ENCODE peak calls at places on chromosome X, in eight cellular contexts. M is PC-3; L is progenitor cell of endocrine pancreas; Q is GM06990; E is foreskin keratinocyte; Y is GM10248; I is lower leg skin; G is CD4-positive, alpha-beta T cell. D is an unnamed sample.

GRCh38 chrX:124217289-124218251 is 114.9 kb upstream of the TEX13D start:
- DNase-seq in M (peak), E (peak), Y (peak), G (peak), L (no peak), Q (peak), I (no peak), D (no peak)

GRCh38 chrX:96703816-96704215 is 19.2 kb downstream of the DIAPH2 start:
- DNase-seq in M (no peak), I (no peak), Q (no peak), Y (no peak), G (no peak), E (no peak), L (no peak), D (no peak)

GRCh38 chrX:30504309-30504708 is 73.3 kb downstream of the TASL start:
- DNase-seq in Q (peak), Y (peak), E (no peak), M (peak), G (no peak), L (no peak), I (no peak), D (no peak)

GRCh38 chrX:24117288-24117687 is 32.2 kb upstream of the ZFX start:
- DNase-seq in M (peak), I (no peak), Y (no peak), G (no peak), L (no peak), E (no peak), Q (no peak), D (no peak)

GRCh38 chrX:141760761-141761160 is 62.2 kb upstream of the SPANXD start:
- DNase-seq in G (no peak), Q (no peak), L (no peak), I (no peak), Y (no peak), M (peak), E (peak), D (no peak)

GRCh38 chrX:153907456-153907855 is 3.0 kb downstream of the AVPR2 start:
- DNase-seq in Q (no peak), I (no peak), E (no peak), M (no peak), Y (no peak), L (no peak), G (no peak), D (no peak)

GRCh38 chrX:22689290-22689689 is 310.5 kb upstream of the DDX53 start:
- DNase-seq in G (no peak), Y (no peak), I (no peak), Q (no peak), M (no peak), L (no peak), E (no peak), D (no peak)

GRCh38 chrX:26918633-26919032 is 544.5 kb downstream of the PPP4R3C start:
- DNase-seq in G (no peak), M (peak), Q (no peak), Y (no peak), L (no peak), E (no peak), I (no peak), D (no peak)

GRCh38 chrX:155997436-155997835 is at the start of gene IL9R:
- DNase-seq in L (no peak), E (no peak), Y (peak), Q (peak), G (peak), I (no peak), M (no peak), D (no peak)

GRCh38 chrX:30637874-30638793 is 15.1 kb upstream of the GK start:
- DNase-seq in L (no peak), I (no peak), E (no peak), G (no peak), Q (no peak), M (no peak), Y (no peak), D (no peak)

GRCh38 chrX:41912922-41913321 is 10.4 kb downstream of the CASK start:
- DNase-seq in L (no peak), E (no peak), G (no peak), Q (no peak), I (no peak), M (peak), Y (no peak), D (no peak)

GRCh38 chrX:154399527-154400368 is 1.6 kb downstream of the RPL10 start:
- DNase-seq in G (no peak), Q (no peak), M (no peak), E (no peak), I (no peak), Y (no peak), L (no peak), D (no peak)

GRCh38 chrX:44949125-44949524 is 76.1 kb downstream of the KDM6A start:
- DNase-seq in I (no peak), E (no peak), L (no peak), G (no peak), M (no peak), Y (no peak), Q (no peak), D (no peak)

GRCh38 chrX:136754641-136755040 is 26.1 kb downstream of the ARHGEF6 start:
- DNase-seq in I (peak), Y (no peak), Q (no peak), G (no peak), E (no peak), L (no peak), M (no peak), D (no peak)

GRCh38 chrX:25427873-25428555 is 412.2 kb upstream of the ARX start:
- DNase-seq in E (no peak), I (no peak), G (no peak), M (no peak), Q (no peak), Y (no peak), L (no peak), D (no peak)

GRCh38 chrX:84729809-84730208 is 227.6 kb upstream of the HDX start:
- DNase-seq in Q (peak), L (no peak), M (peak), G (no peak), Y (peak), I (no peak), E (no peak), D (no peak)

GRCh38 chrX:136268051-136269048 is 17.1 kb upstream of the MAP7D3 start:
- DNase-seq in Q (peak), G (peak), L (no peak), M (peak), Y (peak), E (no peak), I (no peak), D (no peak)

GRCh38 chrX:42530027-42530426 is 247.9 kb downstream of the PPP1R2C start:
- DNase-seq in G (no peak), E (peak), Q (no peak), I (no peak), M (peak), Y (no peak), L (no peak), D (no peak)

GRCh38 chrX:152817082-152817744 is 13.3 kb downstream of the CETN2 start:
- DNase-seq in I (no peak), E (no peak), G (no peak), M (peak), L (no peak), Q (no peak), Y (no peak), D (no peak)

GRCh38 chrX:136258951-136259350 is 7.8 kb upstream of the MAP7D3 start:
- DNase-seq in G (no peak), L (no peak), M (no peak), I (no peak), E (no peak), Q (no peak), Y (no peak), D (no peak)

GRCh38 chrX:4622768-4623167 is 909.3 kb upstream of the PRKX start:
- DNase-seq in E (no peak), M (no peak), I (no peak), Y (no peak), G (no peak), L (no peak), Q (no peak), D (no peak)

GRCh38 chrX:118255921-118256320 is 90.0 kb upstream of the WDR44 start:
- DNase-seq in M (no peak), L (no peak), E (no peak), Y (no peak), G (no peak), I (no peak), Q (no peak), D (no peak)

GRCh38 chrX:77076896-77077295 is 370.3 kb upstream of the FGF16 start:
- DNase-seq in Y (no peak), E (no peak), I (no peak), L (no peak), Q (no peak), M (no peak), G (no peak), D (no peak)

GRCh38 chrX:40007136-40007535 is 90.6 kb downstream of the BCOR start:
- DNase-seq in E (no peak), I (no peak), M (no peak), Y (no peak), Q (no peak), G (no peak), L (no peak), D (no peak)

GRCh38 chrX:40007746-40008705 is 89.7 kb downstream of the BCOR start:
- DNase-seq in L (no peak), Y (no peak), I (no peak), E (no peak), Q (no peak), G (no peak), M (no peak), D (no peak)

GRCh38 chrX:40005290-40006011 is 92.3 kb downstream of the BCOR start:
- DNase-seq in L (no peak), M (no peak), Q (no peak), E (no peak), I (no peak), Y (no peak), G (no peak), D (no peak)

GRCh38 chrX:40004916-40005289 is 92.9 kb downstream of the BCOR start:
- DNase-seq in Y (no peak), Q (no peak), I (no peak), M (no peak), L (no peak), E (no peak), G (no peak), D (no peak)

DNA sequence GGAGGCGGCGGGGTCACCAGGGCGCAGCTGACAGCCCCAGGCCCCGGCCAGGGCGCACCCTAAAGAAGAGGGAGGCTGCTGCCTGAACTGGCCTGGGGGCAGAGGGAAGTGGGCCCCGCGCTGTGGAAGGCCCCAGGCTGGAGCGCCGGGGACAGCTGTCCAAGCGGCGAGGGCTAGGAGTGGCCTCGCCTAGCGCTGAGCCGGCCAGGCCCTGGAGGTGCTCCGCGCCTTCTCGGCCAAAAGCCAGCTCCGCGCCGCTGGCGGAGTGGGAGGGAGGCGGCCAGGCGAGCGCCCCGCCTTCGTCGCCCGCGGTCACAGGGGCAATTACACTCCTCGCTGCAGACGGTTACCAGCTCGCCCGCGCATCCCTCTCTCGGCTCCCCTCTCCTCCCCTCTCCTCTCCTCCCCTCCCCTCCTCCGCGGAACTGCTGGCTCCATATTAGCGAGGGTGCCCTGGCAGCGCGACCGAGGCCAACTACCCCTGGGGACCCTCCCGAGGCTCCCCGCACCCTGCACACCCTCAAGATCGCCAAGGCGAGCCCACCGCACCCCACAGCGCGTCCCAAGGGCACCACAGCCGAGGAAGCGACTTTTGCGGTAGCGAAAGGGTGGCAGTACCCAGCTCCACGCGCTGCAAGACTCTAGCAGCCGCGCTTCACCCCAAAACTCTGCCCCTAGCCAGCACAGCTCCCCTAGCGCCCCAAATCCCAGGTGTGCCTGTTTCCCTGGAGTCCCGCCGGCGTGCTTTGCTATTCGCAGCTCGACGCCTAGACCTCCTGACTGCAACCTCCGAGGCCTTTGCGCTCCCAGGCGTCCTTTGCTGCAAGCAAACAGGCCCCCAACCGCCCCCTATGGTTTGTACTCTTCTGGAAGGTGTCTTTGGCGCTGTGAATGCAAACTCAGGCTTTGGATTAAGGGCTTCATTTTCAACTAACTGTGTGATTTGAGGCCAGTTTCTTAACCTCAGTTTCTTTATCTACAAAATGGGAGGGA is 91.4 kb downstream of the BCOR start:
- DNase-seq in G (no peak), Q (no peak), Y (no peak), E (no peak), I (no peak), L (no peak), M (no peak), D (no peak)
- TF ChIP-seq CTCF in G (no peak), Q (no peak), Y (no peak), E (no peak), I (no peak), L (no peak), M (no peak), D (no peak)

GRCh38 chrX:74606799-74607198 is 7.6 kb downstream of the RLIM start:
- DNase-seq in Q (no peak), M (no peak), E (no peak), Y (no peak), I (no peak), L (no peak), G (no peak), D (no peak)

GRCh38 chrX:74606342-74606741 is 8.1 kb downstream of the RLIM start:
- DNase-seq in E (no peak), M (no peak), G (no peak), L (no peak), Y (no peak), I (no peak), Q (no peak), D (no peak)

GRCh38 chrX:74603040-74603439 is 11.4 kb downstream of the RLIM start:
- DNase-seq in L (no peak), G (no peak), I (no peak), Y (no peak), Q (no peak), E (no peak), M (no peak), D (no peak)

GRCh38 chrX:74602142-74602541 is 12.3 kb downstream of the RLIM start:
- DNase-seq in G (no peak), E (no peak), Y (no peak), M (no peak), L (no peak), Q (no peak), I (no peak), D (no peak)
- TF ChIP-seq CTCF in G (no peak), E (no peak), Y (no peak), M (no peak), L (no peak), Q (no peak), I (no peak), D (no peak)

GRCh38 chrX:50903387-50904027 is 7.0 kb upstream of the BMP15 start:
- DNase-seq in L (peak), I (no peak), E (no peak), M (peak), Q (no peak), Y (peak), G (no peak), D (no peak)
- TF ChIP-seq CTCF in L (peak), I (no peak), E (peak), M (peak), Q (peak), Y (no peak), G (peak), D (no peak)

GRCh38 chrX:19005909-19006308 is 22.0 kb upstream of the PHKA2 start:
- DNase-seq in L (no peak), I (no peak), G (no peak), Y (no peak), Q (no peak), M (peak), E (no peak), D (no peak)
- TF ChIP-seq CTCF in L (no peak), I (no peak), G (no peak), Y (no peak), Q (peak), M (peak), E (peak), D (no peak)

DNA sequence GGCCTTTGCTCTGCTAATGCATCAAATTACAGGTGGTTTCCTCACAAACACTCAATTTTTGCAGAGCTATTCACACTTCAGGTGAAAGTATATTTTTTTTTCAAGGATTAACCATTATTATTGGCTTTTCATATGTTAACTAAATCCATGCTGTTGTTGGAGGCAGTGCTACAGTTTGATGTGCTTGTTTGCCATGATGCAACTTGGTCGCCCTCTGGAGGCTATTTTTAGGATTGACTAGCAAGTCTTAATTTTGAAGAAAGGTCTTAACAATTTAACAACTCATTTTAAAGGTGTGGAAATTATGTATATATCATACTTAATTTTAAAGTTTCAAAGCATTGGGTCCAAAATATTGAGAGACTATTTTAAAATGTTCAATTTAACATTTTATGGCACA is 168.8 kb upstream of the FAM47A start:
- DNase-seq in G (no peak), L (peak), Q (no peak), M (peak), E (no peak), Y (peak), I (no peak), D (no peak)
- TF ChIP-seq CTCF in G (no peak), L (peak), Q (peak), M (peak), E (peak), Y (peak), I (no peak), D (no peak)